ENCODE peak calls at places on chromosomes 4 and X, in four cellular contexts. E, V, N and X are unnamed samples.

GRCh38 chrX:116278819-116279218 is 108.3 kb downstream of the AGTR2 start:
- DNase-seq in N (no peak), V (no peak), E (no peak), X (no peak)

GRCh38 chr4:73679836-73680235 is 59.6 kb upstream of the RASSF6 start:
- DNase-seq in E (no peak), N (no peak), V (no peak), X (no peak)

GRCh38 chr4:99117876-99118693 is 26.0 kb downstream of the ADH4 start:
- DNase-seq in E (peak; percentile 20), V (no peak), N (no peak), X (no peak)

GRCh38 chr4:110769578-110769977 is 146.7 kb upstream of the PITX2 start:
- DNase-seq in N (no peak), V (no peak), E (no peak), X (no peak)

GRCh38 chr4:125283702-125284279 is 31.0 kb upstream of the FAT4 start:
- DNase-seq in N (no peak), V (no peak), E (no peak), X (no peak)

GRCh38 chr4:87545052-87545451 is 15.9 kb upstream of the SPARCL1 start:
- DNase-seq in N (no peak), V (no peak), E (no peak), X (no peak)

GRCh38 chrX:124455966-124456365 is 109.6 kb downstream of the SH2D1A start:
- DNase-seq in E (no peak), N (no peak), V (no peak), X (no peak)

GRCh38 chr4:102647117-102647516 is 113.7 kb downstream of the MANBA start:
- DNase-seq in N (no peak), E (no peak), V (no peak), X (no peak)

GRCh38 chrX:110401142-110401541 is 42.5 kb downstream of the RTL9 start:
- DNase-seq in N (no peak), E (no peak), V (no peak), X (no peak)

GRCh38 chrX:13647709-13648212 is 5.2 kb upstream of the TCEANC start:
- DNase-seq in E (peak; percentile 7), V (peak; percentile 55), N (no peak), X (peak; percentile 56)

GRCh38 chr4:95084584-95084983 is 326.8 kb downstream of the BMPR1B start:
- DNase-seq in V (no peak), E (no peak), N (no peak), X (no peak)

GRCh38 chrX:3262906-3263305 is 83.5 kb downstream of the MXRA5 start:
- DNase-seq in N (peak; percentile 73), E (no peak), V (no peak), X (no peak)

GRCh38 chr4:141652161-141652778 is 15.9 kb downstream of the IL15 start:
- DNase-seq in V (no peak), N (no peak), E (no peak), X (no peak)

GRCh38 chr4:119536572-119537528 is 91.8 kb downstream of the PDE5A start:
- DNase-seq in N (no peak), V (no peak), E (no peak), X (no peak)

GRCh38 chr4:13498464-13498863 is 14.3 kb upstream of the RAB28 start:
- DNase-seq in V (no peak), N (no peak), E (no peak), X (no peak)